ENCODE peak calls at places on chromosomes 7 and 10, in eight cellular contexts. S is kidney epithelial cell; H is iPS-NIHi11; W is stimulated activated CD8-positive, alpha-beta memory T cell treated with anti-CD3 and anti-CD28 coated beads, Interleukin-4, amount 100 ng/mL, for 1 hour; T is breast epithelium; J is adipocyte; Q is cardiac muscle cell; F is heart left ventricle. A is an unnamed sample.

GRCh38 chr10:88318803-88319202 is 264.3 kb downstream of the RNLS start:
- DNase-seq in S (no peak), F (no peak), J (no peak), Q (no peak), T (no peak), H (peak), W (no peak), A (no peak)

GRCh38 chr10:37713642-37714041 is 143.8 kb downstream of the ZNF248 start:
- DNase-seq in J (no peak), S (no peak), Q (no peak), T (no peak), F (no peak), H (no peak), W (no peak), A (no peak)

GRCh38 chr10:71696635-71697326 is 22.8 kb downstream of the C10orf105 start:
- DNase-seq in F (peak), T (no peak), H (peak), J (peak), S (no peak), Q (peak), W (peak), A (peak)

GRCh38 chr7:81484266-81484665 is 285.6 kb downstream of the HGF start:
- DNase-seq in F (peak), S (peak), H (peak), J (peak), Q (peak), W (no peak), T (no peak), A (peak)

GRCh38 chr10:43045631-43046287 is 31.1 kb upstream of the RET start:
- DNase-seq in H (no peak), F (no peak), J (no peak), T (peak), S (no peak), Q (no peak), W (no peak), A (no peak)

GRCh38 chr7:98040626-98041025 is 50.6 kb upstream of the OCM2 start:
- DNase-seq in T (no peak), H (no peak), J (no peak), Q (no peak), F (no peak), S (no peak), W (no peak), A (no peak)

GRCh38 chr10:92829042-92829785 is 19.1 kb upstream of the EXOC6 start:
- DNase-seq in T (no peak), H (peak), S (no peak), F (no peak), Q (no peak), J (no peak), W (no peak), A (no peak)

GRCh38 chr7:45570797-45571196 is 3.4 kb upstream of the ADCY1 start:
- DNase-seq in F (no peak), S (no peak), T (no peak), J (no peak), W (no peak), Q (no peak), H (no peak), A (no peak)

GRCh38 chr7:81190997-81191747 is 272.3 kb upstream of the SEMA3C start:
- DNase-seq in H (no peak), F (peak), J (peak), Q (peak), T (no peak), W (no peak), S (peak), A (no peak)

GRCh38 chr10:78458983-78459638 is 425.4 kb downstream of the RPS24 start:
- DNase-seq in Q (peak), T (no peak), J (peak), S (peak), H (no peak), F (no peak), W (no peak), A (no peak)

GRCh38 chr10:24884316-24884715 is 68.1 kb downstream of the PRTFDC1 start:
- DNase-seq in Q (no peak), W (no peak), S (no peak), H (no peak), J (no peak), T (no peak), F (no peak), A (no peak)

GRCh38 chr10:86661161-86662025 is 6.9 kb upstream of the LDB3 start:
- DNase-seq in H (no peak), T (no peak), W (no peak), J (no peak), S (no peak), F (peak), Q (peak), A (peak)

GRCh38 chr7:137940656-137941518 is 61.0 kb downstream of the CREB3L2 start:
- DNase-seq in T (no peak), F (no peak), S (no peak), W (no peak), J (peak), H (no peak), Q (peak), A (no peak)

GRCh38 chr7:23472974-23473847 is 2.9 kb upstream of the IGF2BP3 start:
- DNase-seq in T (no peak), H (no peak), Q (no peak), S (no peak), F (no peak), W (no peak), J (no peak), A (no peak)

GRCh38 chr10:10794056-10794455 is 223.6 kb upstream of the CELF2 start:
- DNase-seq in F (no peak), H (no peak), Q (no peak), W (no peak), J (no peak), T (no peak), S (no peak), A (no peak)

GRCh38 chr7:83794834-83795233 is 145.9 kb upstream of the SEMA3E start:
- DNase-seq in W (no peak), H (no peak), S (no peak), F (no peak), T (no peak), J (no peak), Q (no peak), A (no peak)

GRCh38 chr10:126668505-126668904 is 2.0 kb downstream of the C10orf90 start:
- DNase-seq in F (no peak), T (no peak), J (no peak), H (no peak), S (no peak), W (no peak), Q (no peak), A (no peak)

GRCh38 chr7:92790987-92791386 is 45.4 kb downstream of the CDK6 start:
- DNase-seq in S (no peak), J (peak), T (no peak), F (no peak), Q (peak), H (no peak), W (no peak), A (no peak)

GRCh38 chr7:11434371-11434770 is 397.6 kb downstream of the THSD7A start:
- DNase-seq in T (no peak), Q (peak), H (no peak), F (no peak), S (no peak), J (no peak), W (no peak), A (no peak)

GRCh38 chr7:51118628-51119027 is 198.0 kb downstream of the COBL start:
- DNase-seq in W (no peak), H (no peak), Q (no peak), T (no peak), F (no peak), S (no peak), J (no peak), A (no peak)

GRCh38 chr10:21261705-21262285 is 263.7 kb downstream of the SKIDA1 start:
- DNase-seq in S (no peak), W (no peak), J (no peak), T (no peak), F (no peak), H (no peak), Q (no peak), A (no peak)

GRCh38 chr10:5840314-5841307 is 27.4 kb upstream of the GDI2 start:
- DNase-seq in J (peak), Q (peak), T (no peak), H (peak), F (peak), W (no peak), S (peak), A (peak)

GRCh38 chr7:111098011-111098925 is 7.3 kb downstream of the LRRN3 start:
- DNase-seq in W (peak), F (peak), Q (peak), J (peak), T (no peak), H (no peak), S (no peak), A (peak)

GRCh38 chr10:8583096-8583495 is 528.6 kb downstream of the GATA3 start:
- DNase-seq in W (no peak), J (no peak), F (no peak), S (no peak), Q (no peak), T (no peak), H (no peak), A (no peak)

GRCh38 chr10:118812393-118812740 is 57.6 kb upstream of the CACUL1 start:
- DNase-seq in W (no peak), S (no peak), T (no peak), H (peak), F (no peak), J (no peak), Q (peak), A (no peak)

GRCh38 chr7:2066251-2066919 is 166.4 kb downstream of the MAD1L1 start:
- DNase-seq in Q (no peak), T (no peak), S (no peak), W (no peak), H (no peak), F (no peak), J (no peak), A (no peak)

GRCh38 chr10:78621183-78621789 is 447.5 kb upstream of the ZMIZ1 start:
- DNase-seq in S (no peak), F (no peak), Q (peak), J (no peak), H (no peak), T (no peak), W (no peak), A (no peak)

GRCh38 chr10:104816501-104816900 is 175.4 kb downstream of the SORCS3 start:
- DNase-seq in Q (no peak), J (no peak), H (no peak), S (no peak), F (no peak), T (no peak), W (no peak), A (no peak)

GRCh38 chr7:151013728-151014497 is 10.4 kb downstream of the ATG9B start:
- DNase-seq in S (no peak), T (peak), J (peak), Q (peak), H (peak), W (peak), F (peak), A (peak)

GRCh38 chr7:143295870-143296269 is 7.7 kb downstream of the CASP2 start:
- DNase-seq in T (no peak), W (no peak), J (peak), S (no peak), H (no peak), F (no peak), Q (peak), A (no peak)

GRCh38 chr10:132076578-132077081 is 10.9 kb downstream of the JAKMIP3 start:
- DNase-seq in F (no peak), W (no peak), T (no peak), H (no peak), J (no peak), Q (no peak), S (no peak), A (no peak)

GRCh38 chr7:157700237-157701005 is 363.6 kb downstream of the DNAJB6 start:
- DNase-seq in Q (no peak), J (no peak), S (no peak), W (no peak), F (peak), T (peak), H (no peak), A (no peak)

GRCh38 chr10:62268399-62269076 is at the start of gene RTKN2:
- DNase-seq in J (peak), F (peak), Q (peak), W (peak), S (peak), H (peak), T (peak), A (peak)

GRCh38 chr10:35684625-35685024 is 42.5 kb upstream of the FZD8 start:
- DNase-seq in S (no peak), Q (no peak), H (no peak), T (no peak), F (no peak), W (no peak), J (no peak), A (no peak)

GRCh38 chr7:92754756-92755581 is 81.4 kb downstream of the CDK6 start:
- DNase-seq in T (no peak), F (peak), Q (no peak), W (no peak), H (no peak), S (no peak), J (no peak), A (no peak)

GRCh38 chr10:131736321-131736980 is 164.4 kb upstream of the PPP2R2D start:
- DNase-seq in T (no peak), H (peak), S (no peak), J (no peak), Q (no peak), W (no peak), F (no peak), A (no peak)

GRCh38 chr7:111388912-111389311 is 173.4 kb downstream of the IMMP2L start:
- DNase-seq in W (no peak), J (no peak), H (no peak), Q (no peak), S (no peak), T (no peak), F (no peak), A (no peak)

A was measured in heart right ventricle.